ENCODE peak calls at places on chromosomes 3 and 15, in nine cellular contexts. Q is stomach, Y is uterus, W is endothelial cell of umbilical vein, L is Peyer's patch, G is lower lobe of right lung, Z is cardiac muscle cell, M is tibial nerve, E is IMR-90. K is an unnamed sample.

GRCh38 chr3:158505117-158505516 is 65.9 kb upstream of the MLF1 start:
- DNase-seq in Q (no peak), Y (no peak), W (no peak), L (no peak), G (no peak), Z (no peak), M (no peak), E (no peak), K (no peak)

GRCh38 chr3:26015752-26016151 is 225.9 kb downstream of the OXSM start:
- DNase-seq in Q (no peak), Y (no peak), W (no peak), L (no peak), G (no peak), Z (no peak), M (no peak), E (no peak), K (no peak)

GRCh38 chr15:90812881-90813280 is 55.5 kb upstream of the FURIN start:
- DNase-seq in Q (no peak), Y (no peak), W (no peak), L (no peak), G (no peak), Z (no peak), M (no peak), E (no peak), K (no peak)

GRCh38 chr3:112424394-112424793 is 74.9 kb downstream of the BTLA start:
- DNase-seq in Q (no peak), Y (no peak), W (no peak), L (no peak), G (no peak), Z (no peak), M (no peak), E (peak; percentile 44), K (no peak)

GRCh38 chr15:45338417-45338816 is 39.9 kb downstream of the GATM start:
- DNase-seq in Q (no peak), Y (no peak), W (no peak), L (no peak), G (no peak), Z (no peak), M (no peak), E (no peak), K (no peak)

GRCh38 chr3:52851348-52851747 is 16.5 kb upstream of the MUSTN1 start:
- DNase-seq in Q (no peak), Y (no peak), W (peak; percentile 39), L (no peak), G (no peak), Z (peak; percentile 56), M (no peak), E (peak; percentile 49), K (no peak)

GRCh38 chr15:31223478-31224350 is 102.9 kb upstream of the KLF13 start:
- DNase-seq in Q (peak; percentile 46), Y (no peak), W (peak; percentile 18), L (peak; percentile 46), G (no peak), Z (no peak), M (no peak), E (no peak), K (peak; percentile 32)

GRCh38 chr3:116969646-116970045 is 260.1 kb downstream of the TUSC7 start:
- DNase-seq in Q (no peak), Y (no peak), W (no peak), L (no peak), G (no peak), Z (no peak), M (no peak), E (no peak), K (no peak)

GRCh38 chr3:186432189-186432588 is 70.2 kb upstream of the DGKG start:
- DNase-seq in Q (no peak), Y (no peak), W (no peak), L (no peak), G (no peak), Z (no peak), M (no peak), E (peak; percentile 11), K (no peak)

GRCh38 chr3:189703865-189704264 is 72.7 kb downstream of the TP63 start:
- DNase-seq in Q (no peak), Y (no peak), W (no peak), L (no peak), G (no peak), Z (no peak), M (no peak), E (no peak), K (no peak)

GRCh38 chr3:17372811-17373210 is 369.6 kb downstream of the TBC1D5 start:
- DNase-seq in Q (no peak), Y (no peak), W (peak; percentile 6), L (no peak), G (no peak), Z (no peak), M (no peak), E (peak; percentile 48), K (no peak)

GRCh38 chr15:75237316-75237982 is 20.7 kb upstream of the GOLGA6C start:
- DNase-seq in Q (no peak), Y (no peak), W (no peak), L (peak; percentile 34), G (no peak), Z (no peak), M (no peak), E (no peak), K (peak; percentile 10)

GRCh38 chr3:64321747-64322146 is 96.5 kb upstream of the PRICKLE2 start:
- DNase-seq in Q (no peak), Y (no peak), W (no peak), L (no peak), G (no peak), Z (peak; percentile 39), M (no peak), E (peak; percentile 85), K (no peak)

GRCh38 chr3:155241559-155241958 is 51.9 kb downstream of the STRIT1 start:
- DNase-seq in Q (no peak), Y (no peak), W (no peak), L (no peak), G (no peak), Z (no peak), M (no peak), E (peak; percentile 81), K (no peak)

GRCh38 chr15:71375934-71376333 is 260.7 kb downstream of the THSD4 start:
- DNase-seq in Q (no peak), Y (no peak), W (no peak), L (no peak), G (no peak), Z (no peak), M (no peak), E (peak; percentile 36), K (no peak)

GRCh38 chr15:71380345-71380744 is 265.1 kb downstream of the THSD4 start:
- DNase-seq in Q (no peak), Y (no peak), W (no peak), L (no peak), G (no peak), Z (no peak), M (no peak), E (no peak), K (no peak)

GRCh38 chr15:71373917-71374316 is 258.6 kb downstream of the THSD4 start:
- DNase-seq in Q (no peak), Y (no peak), W (no peak), L (no peak), G (no peak), Z (no peak), M (no peak), E (no peak), K (no peak)

GRCh38 chr15:71379893-71380292 is 264.6 kb downstream of the THSD4 start:
- DNase-seq in Q (no peak), Y (no peak), W (no peak), L (no peak), G (no peak), Z (no peak), M (no peak), E (peak; percentile 70), K (no peak)

GRCh38 chr15:71374607-71375352 is 259.5 kb downstream of the THSD4 start:
- DNase-seq in Q (no peak), Y (no peak), W (peak; percentile 79), L (peak; percentile 50), G (no peak), Z (no peak), M (no peak), E (peak; percentile 82), K (no peak)
- H3K4me1 ChIP-seq in Q (peaks cover 30% of the 10 kb centered on the region), Y (no peaks in the 10 kb centered on the region), W (peaks cover 30% of the 10 kb centered on the region), L (no peaks in the 10 kb centered on the region), G (peaks cover 30% of the 10 kb centered on the region), Z (no peaks in the 10 kb centered on the region), M (peaks cover 17% of the 10 kb centered on the region), E (peaks cover 17% of the 10 kb centered on the region), K (peaks cover 39% of the 10 kb centered on the region)

GRCh38 chr3:151228291-151229125 is 25.5 kb upstream of the GPR171 start:
- DNase-seq in Q (peak; percentile 28), Y (no peak), W (peak; percentile 66), L (no peak), G (no peak), Z (no peak), M (no peak), E (peak; percentile 95), K (no peak)

GRCh38 chr3:151227438-151228290 is 24.6 kb upstream of the GPR171 start:
- DNase-seq in Q (peak; percentile 81), Y (peak; percentile 72), W (peak; percentile 79), L (peak; percentile 92), G (peak; percentile 62), Z (peak; percentile 79), M (peak; percentile 87), E (peak; percentile 90), K (peak; percentile 72)

GRCh38 chr3:151226088-151226563 is 23.1 kb upstream of the GPR171 start:
- DNase-seq in Q (no peak), Y (no peak), W (no peak), L (no peak), G (no peak), Z (no peak), M (no peak), E (peak; percentile 92), K (no peak)

GRCh38 chr3:151225040-151225975 is 22.3 kb upstream of the GPR171 start:
- DNase-seq in Q (no peak), Y (no peak), W (no peak), L (no peak), G (no peak), Z (no peak), M (no peak), E (no peak), K (no peak)

GRCh38 chr3:151226825-151227224 is 23.8 kb upstream of the GPR171 start:
- DNase-seq in Q (no peak), Y (no peak), W (no peak), L (no peak), G (no peak), Z (no peak), M (no peak), E (no peak), K (no peak)
- H3K27ac ChIP-seq in Q (peak overlapping the region; percentile 50), Y (no peak overlapping the region), W (no peak overlapping the region), L (no peak overlapping the region), G (no peak overlapping the region), Z (peak overlapping the region; percentile 49), M (peak overlapping the region; percentile 43), E (no peak overlapping the region), K (no peak overlapping the region)

DNA sequence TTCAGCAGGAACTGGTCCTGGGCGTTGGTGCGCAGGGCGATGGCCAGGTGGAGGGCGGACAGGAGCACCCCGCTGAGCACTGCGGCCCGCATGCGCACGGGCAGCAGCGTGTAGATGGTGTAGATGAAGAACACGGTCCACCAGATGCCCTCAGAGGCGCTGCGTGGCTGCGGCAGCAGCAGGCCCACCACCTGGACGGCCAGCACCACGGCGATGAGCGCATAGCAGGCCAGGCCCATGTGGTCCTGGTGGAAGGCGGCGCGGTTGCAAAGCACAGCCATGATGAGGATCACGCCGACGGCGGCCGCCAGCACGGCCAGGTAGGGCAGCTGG is 1.5 kb downstream of the ADCY5 start:
- DNase-seq in Q (no peak), Y (no peak), W (no peak), L (no peak), G (no peak), Z (no peak), M (no peak), E (no peak), K (no peak)
- H3K27me3 ChIP-seq in Q (peaks cover 44% of the 10 kb centered on the region), Y (no peaks in the 10 kb centered on the region), W (peaks cover 38% of the 10 kb centered on the region), L (peaks cover 6% of the 10 kb centered on the region), G (peaks cover 54% of the 10 kb centered on the region), Z (peaks cover 18% of the 10 kb centered on the region), M (no peaks in the 10 kb centered on the region), E (peaks cover 82% of the 10 kb centered on the region), K (peaks cover 56% of the 10 kb centered on the region)

GRCh38 chr15:101243420-101243819 is 8.4 kb downstream of the CHSY1 start:
- DNase-seq in Q (no peak), Y (no peak), W (no peak), L (no peak), G (no peak), Z (no peak), M (no peak), E (no peak), K (no peak)
- H3K4me1 ChIP-seq in Q (peaks cover 100% of the 10 kb centered on the region), Y (peaks cover 3% of the 10 kb centered on the region), W (peaks cover 48% of the 10 kb centered on the region), L (peaks cover 7% of the 10 kb centered on the region), G (peaks cover 98% of the 10 kb centered on the region), Z (peaks cover 57% of the 10 kb centered on the region), M (peaks cover 97% of the 10 kb centered on the region), E (peaks cover 41% of the 10 kb centered on the region), K (peaks cover 96% of the 10 kb centered on the region)

K was measured in left ventricle myocardium inferior.